ENCODE peak calls at places on chromosomes 16 and 17, in eight cellular contexts. S is astrocyte, F is activated B cell treated with CpG ODN at 0.5 μM for 24 hours, R is fibroblast of lung, V is HFF-Myc, B is type B pancreatic cell, Z is breast epithelium, D is AG04449. U is an unnamed sample.

GRCh38 chr16:22721497-22722100 is 92.4 kb upstream of the HS3ST2 start:
- DNase-seq in S (no peak), B (no peak), R (no peak), F (no peak), Z (no peak), D (no peak), V (peak; percentile 82), U (no peak)

GRCh38 chr17:63035271-63035670 is 69.2 kb downstream of the TANC2 start:
- DNase-seq in Z (no peak), B (no peak), D (peak; percentile 33), S (peak; percentile 79), F (no peak), V (peak; percentile 6), R (peak; percentile 85), U (no peak)

GRCh38 chr17:73957564-73957963 is 245.9 kb upstream of the RPL38 start:
- DNase-seq in V (no peak), Z (no peak), S (no peak), R (no peak), B (no peak), F (no peak), D (no peak), U (no peak)

GRCh38 chr17:20925091-20925490 is 117.7 kb downstream of the USP22 start:
- DNase-seq in R (no peak), D (no peak), F (no peak), B (no peak), V (no peak), S (no peak), Z (no peak), U (no peak)

GRCh38 chr17:41932821-41933389 is 2.5 kb downstream of the ODAD4 start:
- DNase-seq in F (no peak), S (no peak), R (no peak), V (no peak), Z (no peak), B (no peak), D (no peak), U (no peak)

GRCh38 chr17:45975640-45976295 is 23.3 kb upstream of the STH start:
- DNase-seq in Z (no peak), D (no peak), F (no peak), V (no peak), S (no peak), B (no peak), R (no peak), U (no peak)

GRCh38 chr17:282000-282911 is 70.4 kb downstream of the RPH3AL start:
- DNase-seq in Z (no peak), D (no peak), R (no peak), F (no peak), B (peak; percentile 13), S (no peak), V (no peak), U (no peak)

GRCh38 chr17:17433260-17433659 is 43.5 kb upstream of the MED9 start:
- DNase-seq in S (no peak), Z (no peak), B (no peak), D (no peak), V (no peak), F (no peak), R (peak; percentile 25), U (no peak)

GRCh38 chr17:17783825-17784598 is 52.8 kb downstream of the SREBF1 start:
- DNase-seq in R (peak; percentile 74), Z (no peak), B (no peak), S (peak; percentile 70), D (no peak), V (no peak), F (peak; percentile 62), U (peak; percentile 14)

GRCh38 chr17:78231991-78232759 is 744 bp downstream of the TMEM235 start:
- DNase-seq in V (no peak), Z (no peak), R (no peak), D (no peak), F (no peak), S (no peak), B (no peak), U (no peak)

GRCh38 chr17:22694362-22695227 is 1002.3 kb downstream of the KCNJ18 start:
- DNase-seq in F (no peak), D (no peak), R (no peak), B (no peak), S (no peak), V (no peak), Z (no peak), U (no peak)
- TF ChIP-seq CTCF in F (no peak), D (no peak), R (peak; percentile 4), B (peak; percentile 23), S (no peak), V (peak; percentile 47), Z (no peak), U (no peak)

GRCh38 chr16:914453-914852 is 56.3 kb downstream of the LMF1 start:
- DNase-seq in F (no peak), D (no peak), S (peak; percentile 12), R (peak; percentile 6), V (no peak), Z (no peak), B (no peak), U (no peak)

GRCh38 chr16:913817-914440 is 56.9 kb downstream of the LMF1 start:
- DNase-seq in V (no peak), R (no peak), D (no peak), Z (no peak), B (no peak), F (no peak), S (no peak), U (no peak)

GRCh38 chr16:912322-912683 is 58.5 kb downstream of the LMF1 start:
- DNase-seq in V (no peak), R (no peak), F (no peak), Z (no peak), B (no peak), D (no peak), S (no peak), U (no peak)

GRCh38 chr16:911604-912321 is 59.0 kb downstream of the LMF1 start:
- DNase-seq in F (no peak), B (no peak), D (no peak), S (no peak), V (no peak), Z (no peak), R (no peak), U (no peak)

DNA sequence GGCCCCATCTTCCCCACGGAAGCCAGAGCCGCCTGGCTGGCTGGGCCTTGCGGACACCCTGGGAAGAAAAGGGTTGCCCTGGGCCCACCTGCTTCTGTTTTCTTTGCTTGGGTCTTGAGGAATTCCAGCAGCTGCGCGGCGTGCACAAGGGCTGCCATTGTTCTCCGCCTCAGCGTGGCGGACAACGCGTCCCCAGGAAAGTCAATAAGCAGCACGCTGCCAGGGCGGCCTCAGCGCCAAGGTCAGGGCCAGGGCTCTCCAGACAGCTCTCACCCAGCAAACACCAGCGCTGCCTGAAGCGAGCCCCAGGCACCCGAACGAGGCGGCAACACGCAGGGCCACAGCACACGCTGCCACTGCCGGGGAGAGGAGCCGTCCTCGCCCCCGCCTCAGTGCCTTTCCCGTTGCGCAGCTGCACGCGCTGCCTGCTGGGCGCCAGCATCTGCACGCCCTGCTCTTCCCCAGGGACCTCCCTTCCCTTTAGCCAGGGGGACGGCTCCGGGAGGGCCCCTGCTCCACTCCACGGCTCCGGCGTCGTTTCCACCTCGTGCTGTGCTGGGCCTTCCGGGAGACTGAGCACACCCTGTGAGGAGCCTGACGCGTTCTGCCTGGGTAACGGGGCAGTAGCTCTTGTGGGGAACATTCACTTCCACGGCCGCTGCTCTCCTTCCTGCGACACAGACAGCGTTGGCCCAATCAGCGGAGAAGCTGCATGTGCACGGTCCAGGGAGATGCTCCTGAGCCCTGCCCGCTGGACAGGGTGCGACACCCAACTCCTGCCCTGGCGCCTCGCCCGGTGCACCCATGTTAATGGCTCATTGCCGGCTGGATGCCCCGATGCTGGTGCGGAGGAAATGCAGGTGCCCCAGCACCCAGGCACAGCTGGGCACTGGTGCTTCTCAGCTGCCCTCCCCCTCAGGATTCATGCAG is 57.8 kb downstream of the LMF1 start:
- DNase-seq in Z (no peak), F (no peak), B (no peak), D (no peak), R (no peak), V (no peak), S (no peak), U (no peak)
- TF ChIP-seq CTCF in Z (no peak), F (no peak), B (no peak), D (no peak), R (no peak), V (no peak), S (no peak), U (no peak)

GRCh38 chr17:38609280-38610031 is 3.7 kb upstream of the SRCIN1 start:
- DNase-seq in F (no peak), Z (no peak), D (no peak), R (no peak), V (no peak), S (no peak), B (no peak), U (no peak)
- TF ChIP-seq CTCF in F (no peak), Z (no peak), D (no peak), R (no peak), V (no peak), S (no peak), B (no peak), U (no peak)

GRCh38 chr16:54928421-54929089 is 2.1 kb upstream of the IRX5 start:
- DNase-seq in B (peak; percentile 75), V (no peak), F (no peak), S (no peak), D (no peak), R (peak; percentile 33), Z (peak; percentile 92), U (no peak)

GRCh38 chr16:54931041-54931756 is 534 bp downstream of the IRX5 start:
- DNase-seq in R (peak; percentile 53), Z (no peak), V (no peak), B (peak; percentile 78), S (peak; percentile 27), F (no peak), D (no peak), U (no peak)

GRCh38 chr16:54928016-54928356 is 2.7 kb upstream of the IRX5 start:
- DNase-seq in D (no peak), Z (no peak), V (no peak), F (no peak), S (no peak), R (peak; percentile 34), B (no peak), U (no peak)

GRCh38 chr16:54930034-54930938 is at the start of gene IRX5:
- DNase-seq in R (peak; percentile 98), F (peak; percentile 25), V (peak; percentile 83), Z (peak; percentile 94), S (peak; percentile 95), D (peak; percentile 86), B (peak; percentile 91), U (no peak)

DNA sequence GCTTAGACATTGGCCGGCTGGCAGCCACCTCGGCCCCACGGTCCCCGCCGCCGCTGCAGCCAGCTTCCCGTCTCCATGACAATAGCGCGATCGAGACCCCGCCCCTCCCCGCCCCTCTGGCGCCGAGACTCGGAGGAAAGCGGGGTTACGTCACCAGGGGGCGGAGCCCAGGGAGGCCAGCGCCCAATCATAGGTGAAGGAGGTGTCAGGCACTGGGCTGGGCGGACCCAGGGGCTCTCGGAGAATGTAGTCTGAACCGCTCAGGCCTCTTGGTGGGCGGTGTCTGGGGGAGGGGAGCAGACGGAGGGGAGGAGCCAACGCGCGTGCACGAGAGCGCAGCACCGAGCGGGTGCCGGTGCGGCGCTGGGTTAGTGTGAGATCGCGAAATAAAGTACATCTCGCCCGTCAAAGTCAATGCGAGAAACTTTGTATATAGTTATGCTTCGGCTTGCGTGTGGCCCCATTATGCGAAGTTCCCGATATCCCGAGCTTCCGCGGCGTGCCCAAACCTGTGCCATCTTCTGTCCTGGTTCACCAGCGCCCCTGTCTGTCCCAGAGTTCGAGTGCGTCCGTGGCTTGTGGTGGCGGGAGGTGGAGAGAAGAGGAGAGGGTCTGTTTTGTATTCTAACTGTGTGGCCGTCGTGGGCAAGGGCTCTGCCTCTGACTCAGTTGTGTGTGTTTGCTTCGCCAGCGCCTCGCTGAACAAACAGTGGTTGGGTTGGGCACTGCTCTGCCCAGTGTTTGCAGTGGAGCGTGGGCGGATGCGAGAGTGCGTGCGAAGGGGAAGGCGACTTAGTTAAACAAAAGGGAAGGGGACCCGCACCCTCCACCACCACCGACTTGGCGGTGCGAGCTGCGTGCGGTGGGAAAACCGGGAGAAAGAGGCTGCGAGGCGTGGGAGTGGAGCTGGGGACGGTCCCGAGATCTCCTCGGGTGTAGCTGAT is 1.3 kb upstream of the IRX5 start:
- DNase-seq in B (peak; percentile 100), Z (peak; percentile 100), S (peak; percentile 94), V (peak; percentile 97), R (peak; percentile 97), F (peak; percentile 89), D (peak; percentile 92), U (peak; percentile 94)
- TF ChIP-seq CTCF in B (peak; percentile 39), Z (peak; percentile 18), S (no peak), V (no peak), R (no peak), F (no peak), D (peak; percentile 31), U (no peak)

U was measured in CD4-positive, alpha-beta T cell.